ENCODE peak calls at places on chromosomes 6 and 20, in ten cellular contexts. U, X, O, C, Z, H, A, G, F and D are unnamed samples.

GRCh38 chr20:45019764-45020126 is 53.4 kb downstream of the STK4 start:
- DNase-seq in C (no peak), O (no peak), G (no peak), F (no peak), A (no peak), Z (no peak), U (no peak), H (no peak), X (no peak), D (no peak)

GRCh38 chr6:168050861-168051586 is 28.0 kb downstream of the FRMD1 start:
- DNase-seq in F (no peak), Z (no peak), C (no peak), U (no peak), O (no peak), A (no peak), G (no peak), H (no peak), X (peak; percentile 73), D (peak; percentile 33)

GRCh38 chr6:78538002-78538401 is 329.3 kb upstream of the IRAK1BP1 start:
- DNase-seq in C (no peak), A (no peak), G (no peak), F (no peak), H (peak; percentile 7), U (no peak), O (no peak), X (no peak), Z (peak; percentile 80), D (no peak)

GRCh38 chr6:33785766-33786165 is 3.2 kb downstream of the LEMD2 start:
- DNase-seq in A (no peak), U (no peak), C (no peak), G (no peak), X (no peak), F (peak; percentile 63), Z (peak; percentile 28), O (no peak), H (peak; percentile 92), D (no peak)

GRCh38 chr6:37473364-37474095 is 26.2 kb downstream of the CCDC167 start:
- DNase-seq in H (peak; percentile 65), C (no peak), X (peak; percentile 24), U (no peak), F (peak; percentile 54), O (peak; percentile 80), A (no peak), G (no peak), Z (peak; percentile 90), D (no peak)

GRCh38 chr20:62952373-62953166 is at the start of gene SLC17A9:
- DNase-seq in G (peak; percentile 87), H (peak; percentile 52), C (peak; percentile 90), A (peak; percentile 88), F (no peak), X (peak; percentile 92), Z (no peak), O (peak; percentile 88), U (no peak), D (peak; percentile 79)

GRCh38 chr20:41587956-41588355 is 30.2 kb downstream of the CHD6 start:
- DNase-seq in F (peak; percentile 62), H (peak; percentile 65), C (no peak), O (no peak), G (no peak), X (no peak), Z (peak; percentile 75), A (no peak), U (no peak), D (no peak)

GRCh38 chr6:15387118-15387517 is 141.2 kb downstream of the JARID2 start:
- DNase-seq in Z (no peak), A (no peak), X (peak; percentile 45), H (no peak), F (peak; percentile 37), C (peak; percentile 46), G (no peak), U (no peak), O (no peak), D (no peak)

GRCh38 chr6:158991017-158991723 is 8.8 kb downstream of the RSPH3 start:
- DNase-seq in A (no peak), H (no peak), U (no peak), X (peak; percentile 61), G (no peak), F (no peak), C (no peak), O (no peak), Z (peak; percentile 73), D (no peak)
- TF ChIP-seq CTCF in A (no peak), H (peak; percentile 15), U (no peak), X (peak; percentile 48), G (no peak), F (no peak), C (no peak), O (no peak), Z (no peak), D (no peak)

DNA sequence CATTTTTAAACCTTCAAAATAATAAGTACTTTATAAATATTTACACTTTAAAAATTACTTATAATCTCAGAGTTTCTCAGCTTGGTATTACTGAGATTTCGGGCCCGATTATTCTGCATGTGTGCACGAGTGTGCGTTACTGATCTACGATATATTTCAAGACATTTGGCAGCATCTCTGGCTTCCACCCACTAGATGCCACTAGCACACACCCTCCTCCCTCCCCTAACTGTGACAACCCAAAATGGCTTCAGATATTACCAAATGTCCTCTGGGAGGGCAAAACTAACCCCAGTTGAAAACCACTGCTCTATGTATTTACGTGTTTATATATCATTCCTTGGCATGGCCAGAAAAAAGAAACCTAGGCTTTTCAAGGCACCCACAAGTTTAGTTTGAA is 95.9 kb downstream of the FYN start:
- DNase-seq in X (no peak), U (no peak), G (no peak), H (no peak), C (no peak), A (no peak), Z (no peak), O (no peak), F (no peak), D (no peak)
- TF ChIP-seq CTCF in X (peak; percentile 56), U (peak; percentile 12), G (no peak), H (no peak), C (no peak), A (no peak), Z (no peak), O (no peak), F (peak; percentile 2), D (no peak)

GRCh38 chr20:1945660-1946059 is 48.2 kb downstream of the PDYN start:
- DNase-seq in F (no peak), G (no peak), X (no peak), A (no peak), C (no peak), U (no peak), H (no peak), O (no peak), Z (no peak), D (no peak)

GRCh38 chr20:1943267-1944002 is 48.2 kb downstream of the SIRPA start:
- DNase-seq in H (no peak), O (no peak), C (no peak), A (peak; percentile 64), Z (peak; percentile 94), U (no peak), X (no peak), F (no peak), G (peak; percentile 85), D (peak; percentile 96)

GRCh38 chr20:1945134-1945618 is 48.7 kb downstream of the PDYN start:
- DNase-seq in A (peak; percentile 79), O (peak; percentile 77), U (no peak), F (no peak), G (peak; percentile 86), X (no peak), H (no peak), Z (peak; percentile 22), C (no peak), D (peak; percentile 91)

GRCh38 chr20:1942486-1943266 is 47.5 kb downstream of the SIRPA start:
- DNase-seq in F (no peak), G (peak; percentile 26), X (no peak), H (no peak), Z (no peak), U (no peak), O (no peak), A (no peak), C (no peak), D (peak; percentile 22)

DNA sequence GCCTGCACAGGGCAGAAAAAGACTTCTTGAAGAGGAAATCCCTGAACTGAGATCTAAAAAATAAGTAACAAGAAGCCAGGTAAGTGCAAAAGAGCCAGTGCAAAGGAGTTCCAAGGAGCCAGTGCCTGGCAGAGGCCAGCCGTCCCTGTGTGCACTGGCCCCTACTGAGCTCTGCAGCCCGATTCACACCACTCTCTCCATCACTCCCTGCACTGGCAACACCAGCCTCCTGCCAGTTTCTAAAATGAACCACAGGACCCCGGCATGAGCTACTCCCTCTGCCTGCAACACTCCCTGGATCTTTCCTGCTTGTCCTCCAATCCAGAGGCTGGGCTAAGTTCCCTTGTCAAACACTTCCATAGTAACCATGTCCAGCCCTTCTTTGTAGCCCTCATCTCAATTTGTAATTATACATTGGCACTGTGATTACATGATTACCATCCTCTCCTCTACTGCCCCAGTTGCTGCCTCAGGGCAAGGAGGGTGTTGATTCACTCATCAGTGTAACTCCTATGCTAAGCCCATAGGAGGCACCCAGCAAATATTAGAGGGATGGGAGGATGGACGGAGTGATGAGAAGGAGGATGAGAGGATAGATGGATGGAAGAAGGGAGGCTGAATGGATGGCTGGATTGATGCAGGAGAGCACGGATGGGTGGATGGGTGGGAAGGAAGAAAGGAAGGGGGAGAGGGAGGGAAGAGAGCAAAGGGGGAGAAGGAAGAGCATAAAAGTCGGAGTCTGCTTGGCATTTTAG is 49.3 kb downstream of the SIRPA start:
- DNase-seq in C (no peak), G (peak; percentile 53), F (no peak), Z (peak; percentile 68), U (no peak), X (no peak), O (no peak), A (no peak), H (no peak), D (peak; percentile 44)
- TF ChIP-seq CTCF in C (no peak), G (no peak), F (no peak), Z (peak; percentile 33), U (no peak), X (peak; percentile 38), O (no peak), A (no peak), H (no peak), D (peak; percentile 17)

GRCh38 chr6:116136373-116136772 is 10.4 kb upstream of the COL10A1 start:
- DNase-seq in H (no peak), O (no peak), X (no peak), Z (no peak), C (no peak), A (no peak), U (no peak), G (no peak), F (no peak), D (no peak)

GRCh38 chr6:116136933-116137340 is 11.0 kb upstream of the COL10A1 start:
- DNase-seq in H (no peak), X (no peak), U (no peak), C (no peak), O (no peak), A (no peak), G (no peak), F (no peak), Z (no peak), D (no peak)

GRCh38 chr6:116144590-116144989 is 18.7 kb upstream of the COL10A1 start:
- DNase-seq in C (no peak), Z (peak; percentile 50), A (no peak), H (peak; percentile 61), G (no peak), U (no peak), F (peak; percentile 89), O (no peak), X (no peak), D (no peak)

DNA sequence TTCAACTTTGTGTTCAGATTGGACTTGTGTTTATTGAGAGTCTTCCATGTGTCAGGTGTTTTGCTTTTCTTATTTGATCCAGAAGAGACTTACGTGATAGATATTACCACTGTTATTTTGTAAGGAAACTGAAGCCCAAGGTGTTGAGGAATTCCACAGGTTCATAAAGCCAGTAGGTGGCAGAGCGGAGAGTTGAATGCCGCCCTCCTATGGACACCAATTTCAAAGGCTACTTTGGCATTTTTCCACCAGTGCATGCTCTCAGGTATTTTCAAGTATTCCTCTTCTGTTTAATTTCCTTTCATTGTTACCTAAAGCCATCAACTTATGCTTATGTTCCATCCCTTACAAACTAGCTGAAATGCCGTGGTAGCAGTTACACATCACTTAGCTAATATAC is 14.0 kb upstream of the COL10A1 start:
- DNase-seq in X (no peak), F (no peak), G (no peak), U (no peak), C (no peak), Z (peak; percentile 28), H (no peak), A (no peak), O (no peak), D (no peak)
- TF ChIP-seq CTCF in X (peak; percentile 75), F (no peak), G (no peak), U (peak; percentile 30), C (no peak), Z (peak; percentile 23), H (peak; percentile 11), A (no peak), O (no peak), D (no peak)